ENCODE peak calls at places on chromosomes 1 and 21, in eight cellular contexts. Y is trophoblast cell; Z is heart right ventricle; H is IMR-90; K is CD8-positive, alpha-beta T cell; N is tibial artery; Q is CD4-positive, CD25-positive, alpha-beta regulatory T cell; J is SJSA1. M is an unnamed sample. For H3K4me1 and H3K36me3, the result is how much of the 10 kb centered on the place peaks cover.

GRCh38 chr1:98749152-98749756 is 87.7 kb downstream of the SNX7 start:
- DNase-seq in Y (no peak), Z (no peak), H (peak), K (no peak), N (no peak), Q (peak), J (no peak), M (peak)

GRCh38 chr1:53344921-53345838 is 17.3 kb upstream of the LRP8 start:
- DNase-seq in Y (no peak), Z (no peak), H (no peak), K (peak), N (no peak), Q (no peak), J (peak), M (no peak)

GRCh38 chr1:181784039-181784683 is 277.4 kb downstream of the ZNF648 start:
- DNase-seq in Y (no peak), Z (no peak), H (no peak), K (no peak), N (no peak), Q (no peak), J (no peak), M (no peak)

GRCh38 chr1:44511769-44512168 is 106.7 kb downstream of the RNF220 start:
- DNase-seq in Y (no peak), Z (no peak), H (no peak), K (no peak), N (no peak), Q (peak), J (no peak), M (peak)

GRCh38 chr1:194117582-194117981 is 931.2 kb upstream of the B3GALT2 start:
- DNase-seq in Y (peak), Z (no peak), H (no peak), K (no peak), N (no peak), Q (no peak), J (no peak), M (no peak)

GRCh38 chr1:223846668-223847007 is 891 bp upstream of the TP53BP2 start:
- DNase-seq in Y (no peak), Z (no peak), H (no peak), K (no peak), N (no peak), Q (no peak), J (no peak), M (no peak)

GRCh38 chr1:161863549-161863948 is 97.4 kb downstream of the ATF6 start:
- DNase-seq in Y (no peak), Z (no peak), H (peak), K (no peak), N (no peak), Q (no peak), J (no peak), M (no peak)

GRCh38 chr21:43835061-43835460 is 30.0 kb upstream of the AGPAT3 start:
- DNase-seq in Y (no peak), Z (no peak), H (no peak), K (no peak), N (no peak), Q (no peak), J (no peak), M (no peak)

GRCh38 chr1:69524010-69524409 is 43.7 kb upstream of the LRRC7 start:
- DNase-seq in Y (no peak), Z (no peak), H (peak), K (no peak), N (no peak), Q (no peak), J (no peak), M (no peak)

GRCh38 chr1:47709302-47710074 is 271.6 kb downstream of the FOXD2 start:
- DNase-seq in Y (no peak), Z (no peak), H (no peak), K (no peak), N (no peak), Q (no peak), J (no peak), M (no peak)

GRCh38 chr1:59601032-59601431 is 213.7 kb upstream of the HOOK1 start:
- DNase-seq in Y (no peak), Z (peak), H (no peak), K (no peak), N (no peak), Q (no peak), J (peak), M (no peak)

GRCh38 chr1:209733409-209734192 is 22.3 kb upstream of the TRAF3IP3 start:
- DNase-seq in Y (no peak), Z (no peak), H (no peak), K (no peak), N (no peak), Q (no peak), J (no peak), M (no peak)

GRCh38 chr1:1630965-1631792 is 794 bp upstream of the MMP23B start:
- DNase-seq in Y (no peak), Z (peak), H (no peak), K (peak), N (peak), Q (no peak), J (no peak), M (no peak)

GRCh38 chr1:116426401-116426800 is 53.4 kb downstream of the ATP1A1 start:
- DNase-seq in Y (no peak), Z (no peak), H (no peak), K (no peak), N (no peak), Q (no peak), J (no peak), M (no peak)

GRCh38 chr1:39063775-39064174 is 37.6 kb downstream of the NDUFS5 start:
- DNase-seq in Y (no peak), Z (no peak), H (no peak), K (no peak), N (no peak), Q (no peak), J (no peak), M (no peak)

DNA sequence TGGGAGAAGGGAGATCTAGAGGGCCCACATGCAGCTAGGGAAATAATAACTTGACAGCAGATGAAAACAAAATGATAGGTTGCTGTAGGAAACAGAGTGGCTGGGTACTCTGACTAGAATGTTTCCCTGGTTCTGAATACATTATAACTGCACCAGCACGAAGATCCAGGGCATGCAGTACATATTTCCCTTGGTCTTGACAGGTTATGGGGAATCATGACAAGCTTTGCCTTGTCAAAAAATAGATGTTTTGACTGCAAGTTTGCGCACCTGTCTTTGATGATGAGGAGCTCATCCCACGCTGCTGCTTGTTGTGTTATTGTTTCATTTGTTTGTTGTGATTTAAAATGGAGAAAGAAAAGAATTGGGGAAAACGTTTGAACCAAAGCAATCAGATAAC is 292.9 kb downstream of the PDE4B start:
- DNase-seq in Y (no peak), Z (no peak), H (no peak), K (no peak), N (no peak), Q (no peak), J (no peak), M (no peak)
- H3K4me3 ChIP-seq in Y (no peak), Z (no peak), H (no peak), K (no peak), N (no peak), Q (no peak), J (no peak), M (no peak)

DNA sequence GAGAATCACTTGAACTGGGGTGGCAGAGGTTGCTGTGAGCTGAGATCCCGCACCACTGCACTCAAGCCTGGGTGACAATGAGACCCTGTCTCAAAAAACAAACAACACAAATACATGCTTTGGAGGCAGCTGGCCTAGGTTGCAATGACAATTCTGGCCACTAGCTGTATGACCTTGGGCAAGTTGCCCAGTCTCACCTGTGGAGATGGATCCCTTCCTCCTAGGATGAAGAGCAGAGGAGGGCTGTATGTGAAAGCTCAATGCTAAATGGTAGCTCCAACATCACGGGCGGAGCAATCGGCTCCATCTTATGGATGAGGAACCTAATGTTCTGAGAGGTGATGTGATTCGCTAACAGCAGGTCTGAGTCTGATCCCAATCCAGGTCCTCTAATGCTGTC is 20.6 kb downstream of the ADORA1 start:
- DNase-seq in Y (no peak), Z (no peak), H (no peak), K (no peak), N (no peak), Q (no peak), J (no peak), M (no peak)
- H3K4me1 ChIP-seq in Y (under half), Z (under half), H (under half), K (under half), N (under half), Q (under half), J (under half), M (under half)

DNA sequence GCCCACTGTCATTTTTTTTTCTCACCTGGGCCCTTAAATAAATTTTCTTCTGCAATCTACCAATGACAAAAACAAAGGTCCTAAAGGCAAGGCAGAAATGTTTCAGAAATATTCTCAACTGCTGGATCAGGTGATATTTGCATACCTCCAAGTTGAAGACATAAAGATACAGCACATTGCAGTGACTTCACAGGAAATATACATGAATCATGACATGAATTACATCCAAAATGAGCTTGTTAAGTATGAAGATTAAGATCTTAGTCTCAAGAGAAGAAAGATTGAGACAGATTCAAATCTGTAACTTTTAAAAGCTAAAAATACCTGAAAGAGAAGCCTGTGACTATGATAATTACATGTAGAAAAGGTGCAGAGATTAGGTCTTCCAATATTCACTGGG is 207.8 kb downstream of the SIPA1L2 start:
- DNase-seq in Y (peak), Z (no peak), H (peak), K (no peak), N (no peak), Q (no peak), J (no peak), M (no peak)
- H3K36me3 ChIP-seq in Y (under half), Z (half or more), H (under half), K (under half), N (under half), Q (under half), J (under half), M (under half)

GRCh38 chr1:31414692-31415370 is 1.8 kb downstream of the SERINC2 start:
- DNase-seq in Y (peak), Z (no peak), H (no peak), K (no peak), N (no peak), Q (no peak), J (no peak), M (no peak)
- H3K4me3 ChIP-seq in Y (peak), Z (no peak), H (peak), K (no peak), N (no peak), Q (no peak), J (peak), M (no peak)

DNA sequence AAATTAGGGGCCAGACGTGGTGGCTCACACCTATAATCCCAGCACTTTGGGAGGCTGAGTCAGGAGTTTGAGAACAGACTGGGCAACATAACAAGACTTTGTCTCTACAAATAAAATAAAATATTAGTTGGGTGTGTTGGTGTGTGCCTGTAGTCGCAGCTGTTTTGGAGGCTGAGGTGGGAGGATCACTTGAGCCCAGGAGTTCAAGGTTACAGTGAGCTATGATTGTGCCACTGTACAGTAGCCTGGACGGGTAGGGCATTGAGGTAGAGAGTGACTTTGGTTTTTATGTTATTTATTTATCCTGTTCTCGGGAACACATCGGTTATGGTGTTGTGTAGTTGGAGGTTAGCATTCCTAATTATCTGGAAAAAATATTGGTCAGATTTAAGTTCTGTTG is 19.5 kb downstream of the KIF1B start:
- DNase-seq in Y (no peak), Z (no peak), H (no peak), K (no peak), N (no peak), Q (no peak), J (no peak), M (no peak)
- H3K4me1 ChIP-seq in Y (under half), Z (under half), H (under half), K (under half), N (under half), Q (under half), J (under half), M (under half)

GRCh38 chr1:173960625-173961024 is 43.5 kb upstream of the SERPINC1 start:
- DNase-seq in Y (no peak), Z (no peak), H (no peak), K (no peak), N (no peak), Q (no peak), J (no peak), M (no peak)

GRCh38 chr1:173963477-173963876 is 46.4 kb upstream of the SERPINC1 start:
- DNase-seq in Y (no peak), Z (no peak), H (no peak), K (no peak), N (no peak), Q (no peak), J (no peak), M (no peak)
- H3K36me3 ChIP-seq in Y (under half), Z (half or more), H (under half), K (under half), N (half or more), Q (half or more), J (half or more), M (under half)

GRCh38 chr1:40806240-40806639 is 22.7 kb downstream of the KCNQ4 start:
- DNase-seq in Y (no peak), Z (no peak), H (no peak), K (no peak), N (no peak), Q (no peak), J (no peak), M (no peak)

GRCh38 chr1:40810915-40811314 is 27.3 kb downstream of the KCNQ4 start:
- DNase-seq in Y (no peak), Z (no peak), H (no peak), K (no peak), N (no peak), Q (no peak), J (no peak), M (no peak)

GRCh38 chr1:40806724-40807675 is 23.4 kb downstream of the KCNQ4 start:
- DNase-seq in Y (peak), Z (peak), H (no peak), K (no peak), N (peak), Q (no peak), J (no peak), M (no peak)

GRCh38 chr1:40808909-40809308 is 25.3 kb downstream of the KCNQ4 start:
- DNase-seq in Y (no peak), Z (no peak), H (no peak), K (no peak), N (no peak), Q (no peak), J (no peak), M (no peak)

GRCh38 chr1:40808444-40808843 is 24.9 kb downstream of the KCNQ4 start:
- DNase-seq in Y (no peak), Z (no peak), H (no peak), K (no peak), N (no peak), Q (no peak), J (no peak), M (no peak)
- H3K4me3 ChIP-seq in Y (no peak), Z (no peak), H (no peak), K (no peak), N (no peak), Q (no peak), J (no peak), M (no peak)

GRCh38 chr1:89698624-89699023 is 65.7 kb downstream of the LRRC8C start:
- DNase-seq in Y (no peak), Z (no peak), H (no peak), K (no peak), N (no peak), Q (peak), J (no peak), M (no peak)
- H3K4me1 ChIP-seq in Y (under half), Z (under half), H (under half), K (half or more), N (under half), Q (half or more), J (under half), M (half or more)

GRCh38 chr21:16406355-16406754 is 676.6 kb downstream of the USP25 start:
- DNase-seq in Y (no peak), Z (no peak), H (no peak), K (no peak), N (no peak), Q (no peak), J (no peak), M (no peak)
- H3K36me3 ChIP-seq in Y (under half), Z (under half), H (under half), K (under half), N (under half), Q (under half), J (under half), M (under half)

GRCh38 chr1:94926915-94927404 is at the start of gene CNN3:
- DNase-seq in Y (peak), Z (peak), H (peak), K (peak), N (peak), Q (peak), J (peak), M (peak)
- H3K4me3 ChIP-seq in Y (peak), Z (peak), H (peak), K (peak), N (peak), Q (no peak), J (peak), M (peak)